ENCODE peak calls at places on chromosome 6, in seven cellular contexts. L, M, I, B, X, U and Y are unnamed samples.

GRCh38 chr6:34350100-34350936 is 42.2 kb downstream of the NUDT3 start:
- DNase-seq in X (no peak), L (no peak), B (no peak), U (no peak), I (no peak), M (no peak), Y (no peak)

GRCh38 chr6:134145786-134146185 is 93.4 kb upstream of the SLC2A12 start:
- DNase-seq in U (no peak), L (no peak), B (peak), M (no peak), X (peak), I (peak), Y (peak)

GRCh38 chr6:163872335-163872734 is 457.8 kb downstream of the QKI start:
- DNase-seq in U (no peak), X (no peak), B (peak), M (peak), L (peak), I (no peak), Y (peak)

GRCh38 chr6:35385457-35386202 is 43.3 kb downstream of the PPARD start:
- DNase-seq in U (no peak), X (no peak), M (no peak), L (peak), B (peak), I (peak), Y (peak)

GRCh38 chr6:36249010-36249409 is 20.9 kb upstream of the PNPLA1 start:
- DNase-seq in M (peak), B (peak), X (no peak), I (no peak), L (peak), U (no peak), Y (peak)

GRCh38 chr6:22575190-22575589 is 5.8 kb downstream of the HDGFL1 start:
- DNase-seq in B (peak), L (peak), X (no peak), M (no peak), I (no peak), U (no peak), Y (no peak)

GRCh38 chr6:89281779-89282246 is 33.3 kb downstream of the GABRR2 start:
- DNase-seq in L (no peak), I (no peak), U (peak), B (peak), X (peak), M (peak), Y (peak)

GRCh38 chr6:96235927-96236326 is 220.2 kb downstream of the FUT9 start:
- DNase-seq in B (no peak), U (no peak), M (no peak), X (no peak), I (no peak), L (no peak), Y (no peak)

GRCh38 chr6:134165827-134166226 is 113.4 kb upstream of the SLC2A12 start:
- DNase-seq in X (no peak), M (no peak), L (no peak), B (peak), U (no peak), I (no peak), Y (no peak)

GRCh38 chr6:166743415-166743814 is 116.4 kb upstream of the RPS6KA2 start:
- DNase-seq in I (no peak), M (no peak), U (no peak), L (no peak), X (no peak), B (no peak), Y (no peak)

GRCh38 chr6:28983838-28984237 is 21.3 kb downstream of the ZNF311 start:
- DNase-seq in M (no peak), B (no peak), U (no peak), I (no peak), X (no peak), L (no peak), Y (no peak)

GRCh38 chr6:69145062-69145461 is 510.0 kb downstream of the ADGRB3 start:
- DNase-seq in U (no peak), M (no peak), I (no peak), B (no peak), L (no peak), X (no peak), Y (no peak)